ENCODE peak calls at places on chromosomes 4 and X, in four cellular contexts. M is IMR-90, O is fibroblast of lung, V is tibial artery. Z is an unnamed sample.

GRCh38 chr4:156677656-156678055 is 293.9 kb downstream of the PDGFC start:
- DNase-seq in M (no peak), O (no peak), V (no peak), Z (no peak)

GRCh38 chrX:17078031-17078730 is 131.7 kb downstream of the REPS2 start:
- DNase-seq in M (peak), O (peak), V (no peak), Z (peak)

GRCh38 chrX:118373538-118373937 is 27.6 kb downstream of the WDR44 start:
- DNase-seq in M (no peak), O (no peak), V (no peak), Z (no peak)

GRCh38 chr4:48667148-48667547 is 112.9 kb downstream of the FRYL start:
- DNase-seq in M (no peak), O (no peak), V (no peak), Z (no peak)

GRCh38 chrX:21004835-21005234 is 369.4 kb upstream of the CNKSR2 start:
- DNase-seq in M (no peak), O (peak), V (no peak), Z (no peak)

GRCh38 chr4:148288448-148288847 is 153.8 kb downstream of the NR3C2 start:
- DNase-seq in M (no peak), O (no peak), V (no peak), Z (no peak)

GRCh38 chr4:45475490-45475889 is 648.4 kb downstream of the GABRG1 start:
- DNase-seq in M (no peak), O (no peak), V (no peak), Z (no peak)

GRCh38 chr4:140497776-140498636 is at the start of gene MGAT4D:
- DNase-seq in M (no peak), O (peak), V (no peak), Z (no peak)

GRCh38 chr4:183214912-183215488 is 105.1 kb downstream of the CLDN22 start:
- DNase-seq in M (no peak), O (no peak), V (no peak), Z (no peak)

GRCh38 chr4:5696341-5696740 is 12.0 kb downstream of the EVC2 start:
- DNase-seq in M (no peak), O (no peak), V (no peak), Z (no peak)

GRCh38 chr4:47287735-47288134 is 175.8 kb downstream of the COMMD8 start:
- DNase-seq in M (peak), O (peak), V (no peak), Z (no peak)

GRCh38 chrX:716136-716535 is 85.5 kb downstream of the SHOX start:
- DNase-seq in M (no peak), O (no peak), V (no peak), Z (no peak)

GRCh38 chr4:1598641-1599481 is 85.3 kb downstream of the FAM53A start:
- DNase-seq in M (no peak), O (no peak), V (no peak), Z (no peak)

GRCh38 chrX:34275710-34276109 is 143.6 kb upstream of the FAM47A start:
- DNase-seq in M (no peak), O (no peak), V (no peak), Z (no peak)
- TF ChIP-seq CTCF in M (no peak), O (no peak), V (no peak), Z (no peak)

GRCh38 chr4:129167640-129168260 is 71.8 kb downstream of the C4orf33 start:
- DNase-seq in M (peak), O (no peak), V (no peak), Z (no peak)
- TF ChIP-seq CTCF in M (no peak), O (no peak), V (no peak), Z (peak)

GRCh38 chr4:124691801-124692200 is 20.7 kb downstream of the ANKRD50 start:
- DNase-seq in M (no peak), O (no peak), V (no peak), Z (no peak)

GRCh38 chr4:124684301-124684700 is 28.2 kb downstream of the ANKRD50 start:
- DNase-seq in M (peak), O (no peak), V (no peak), Z (no peak)

GRCh38 chr4:124685851-124686250 is 26.7 kb downstream of the ANKRD50 start:
- DNase-seq in M (no peak), O (peak), V (no peak), Z (no peak)

DNA sequence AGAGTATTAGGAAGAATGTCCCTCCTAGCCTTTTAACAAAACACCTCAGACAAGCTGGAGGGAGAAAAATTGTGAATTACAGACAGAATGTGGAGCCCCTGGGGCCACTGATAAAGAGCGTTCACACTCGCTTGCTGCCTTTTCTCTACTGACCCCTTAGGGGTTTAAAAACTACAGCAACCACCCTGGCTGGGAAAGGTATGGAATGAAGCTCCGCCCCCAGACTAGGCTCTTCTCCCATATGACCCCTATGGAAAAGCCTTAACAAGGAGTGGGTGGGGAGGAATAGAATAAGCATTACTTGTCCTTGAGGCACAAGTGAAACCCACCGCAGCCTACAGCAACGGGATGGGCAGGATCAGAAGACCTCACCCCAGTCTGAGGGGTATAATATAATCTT is 26.3 kb downstream of the ANKRD50 start:
- DNase-seq in M (no peak), O (no peak), V (no peak), Z (no peak)
- TF ChIP-seq CTCF in M (no peak), O (no peak), V (no peak), Z (no peak)

DNA sequence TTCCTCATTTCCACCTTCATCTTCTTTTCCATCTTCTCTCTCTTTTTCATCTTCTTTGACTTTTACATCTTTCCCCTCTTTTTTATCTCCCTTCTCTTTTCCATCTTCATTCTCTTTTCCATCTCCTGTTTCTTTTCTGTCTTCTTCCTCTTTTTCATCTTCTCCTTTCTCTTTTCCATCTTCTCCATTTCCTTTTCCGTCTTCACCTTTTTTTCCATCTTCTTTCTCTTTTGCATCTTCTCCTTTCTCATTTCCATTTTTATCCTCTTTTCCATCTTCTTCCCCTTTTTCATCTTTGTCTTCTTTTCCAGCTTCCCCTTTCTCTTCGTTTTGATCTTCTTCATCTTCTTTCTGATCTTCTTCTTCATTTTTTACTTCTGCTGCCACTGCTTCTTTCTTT is 87.0 kb downstream of the HMGN5 start:
- DNase-seq in M (no peak), O (no peak), V (no peak), Z (no peak)
- TF ChIP-seq CTCF in M (no peak), O (no peak), V (no peak), Z (no peak)

GRCh38 chrX:41457618-41458192 is 10.6 kb downstream of the NYX start:
- DNase-seq in M (no peak), O (no peak), V (no peak), Z (no peak)
- TF ChIP-seq CTCF in M (peak), O (no peak), V (no peak), Z (peak)

DNA sequence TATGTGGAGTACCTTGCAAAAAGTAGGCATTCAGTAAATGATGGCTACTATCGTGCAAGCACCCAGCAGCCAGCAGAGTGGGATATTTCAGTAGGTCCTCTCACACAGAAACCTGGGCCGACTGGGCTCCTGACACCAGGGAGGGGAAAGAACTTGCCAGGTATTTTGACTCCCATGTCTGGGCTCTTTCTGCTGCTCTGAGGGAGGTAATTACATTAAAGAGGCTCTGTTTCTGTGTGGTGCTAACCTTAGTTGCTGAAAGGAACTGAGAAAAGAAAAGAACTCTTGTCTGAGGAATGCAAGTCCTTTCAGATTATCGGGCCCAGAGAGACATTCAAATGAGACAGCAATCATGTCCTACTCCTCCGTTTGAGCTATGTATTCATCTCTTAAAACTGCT is 175.8 kb upstream of the MTMR8 start:
- DNase-seq in M (no peak), O (no peak), V (no peak), Z (no peak)
- TF ChIP-seq CTCF in M (no peak), O (no peak), V (no peak), Z (no peak)

DNA sequence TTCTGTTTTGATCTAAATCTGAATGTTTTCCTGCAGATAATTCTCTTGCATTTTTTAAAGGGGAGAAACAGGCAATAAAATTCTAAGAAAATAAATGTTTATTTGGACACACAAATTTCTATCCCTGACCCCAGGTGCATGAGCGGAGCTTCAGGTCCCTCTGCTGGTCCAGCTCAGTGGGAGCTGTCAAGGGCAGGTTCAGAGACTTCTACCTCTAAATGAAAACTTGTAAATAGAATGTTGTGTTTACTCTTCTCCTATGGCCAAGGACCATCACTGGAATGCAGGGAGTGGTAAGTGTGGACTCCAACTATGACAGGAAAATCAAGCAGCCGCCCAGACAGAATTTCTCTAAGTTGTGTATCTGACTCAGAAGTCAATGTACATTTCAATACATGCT is 148.6 kb upstream of the TTC29 start:
- DNase-seq in M (no peak), O (no peak), V (no peak), Z (no peak)
- TF ChIP-seq CTCF in M (no peak), O (no peak), V (no peak), Z (peak)

GRCh38 chr4:23902203-23902602 is 12.4 kb upstream of the PPARGC1A start:
- DNase-seq in M (no peak), O (no peak), V (no peak), Z (no peak)
- TF ChIP-seq CTCF in M (no peak), O (no peak), V (no peak), Z (no peak)

GRCh38 chrX:109356684-109357083 is 125.2 kb downstream of the GUCY2F start:
- DNase-seq in M (no peak), O (no peak), V (no peak), Z (no peak)
- TF ChIP-seq CTCF in M (no peak), O (no peak), V (no peak), Z (no peak)

GRCh38 chr4:27000820-27001219 is 140.2 kb downstream of the STIM2 start:
- DNase-seq in M (no peak), O (no peak), V (no peak), Z (no peak)
- TF ChIP-seq CTCF in M (peak), O (no peak), V (no peak), Z (no peak)